ENCODE peak calls at places on chromosome 16, in nine cellular contexts. One of them, this sample, is unnamed.

GRCh38 chr16:70660672-70661350 is 14.5 kb downstream of the IL34 start:
- DNase-seq in nephron progenitor cell: no peak
- DNase-seq in OCI-LY7: no peak
- DNase-seq in HCT116: no peak
- DNase-seq in breast epithelium: no peak
- DNase-seq in brain microvascular endothelial cell: no peak
- DNase-seq in colonic mucosa: no peak
- DNase-seq in heart right ventricle: no peak
- DNase-seq in Calu3: no peak
- DNase-seq in this sample: no peak

GRCh38 chr16:64950262-64950661 is 171.6 kb downstream of the CDH11 start:
- DNase-seq in brain microvascular endothelial cell: no peak
- DNase-seq in HCT116: no peak
- DNase-seq in breast epithelium: no peak
- DNase-seq in colonic mucosa: no peak
- DNase-seq in OCI-LY7: no peak
- DNase-seq in heart right ventricle: no peak
- DNase-seq in nephron progenitor cell: no peak
- DNase-seq in Calu3: no peak
- DNase-seq in this sample: no peak

GRCh38 chr16:50473375-50473945 is 74.7 kb upstream of the NKD1 start:
- DNase-seq in Calu3: no peak
- DNase-seq in nephron progenitor cell: no peak
- DNase-seq in breast epithelium: no peak
- DNase-seq in colonic mucosa: no peak
- DNase-seq in OCI-LY7: no peak
- DNase-seq in heart right ventricle: no peak
- DNase-seq in brain microvascular endothelial cell: no peak
- DNase-seq in HCT116: no peak
- DNase-seq in this sample: no peak

GRCh38 chr16:69293401-69293800 is 17.7 kb upstream of the VPS4A start:
- DNase-seq in nephron progenitor cell: no peak
- DNase-seq in OCI-LY7: no peak
- DNase-seq in heart right ventricle: no peak
- DNase-seq in colonic mucosa: no peak
- DNase-seq in HCT116: no peak
- DNase-seq in Calu3: no peak
- DNase-seq in breast epithelium: no peak
- DNase-seq in brain microvascular endothelial cell: no peak
- DNase-seq in this sample: no peak

GRCh38 chr16:2860826-2861567 is 3.0 kb upstream of the PRSS22 start:
- DNase-seq in Calu3: no peak
- DNase-seq in HCT116: no peak
- DNase-seq in nephron progenitor cell: peak; percentile 53
- DNase-seq in OCI-LY7: no peak
- DNase-seq in brain microvascular endothelial cell: no peak
- DNase-seq in breast epithelium: no peak
- DNase-seq in colonic mucosa: no peak
- DNase-seq in heart right ventricle: no peak
- DNase-seq in this sample: no peak

GRCh38 chr16:49194499-49195260 is 87.0 kb downstream of the CBLN1 start:
- DNase-seq in HCT116: no peak
- DNase-seq in nephron progenitor cell: peak; percentile 23
- DNase-seq in breast epithelium: no peak
- DNase-seq in OCI-LY7: no peak
- DNase-seq in heart right ventricle: no peak
- DNase-seq in brain microvascular endothelial cell: no peak
- DNase-seq in colonic mucosa: no peak
- DNase-seq in Calu3: no peak
- DNase-seq in this sample: no peak

GRCh38 chr16:17311333-17312099 is 159.2 kb downstream of the XYLT1 start:
- DNase-seq in nephron progenitor cell: no peak
- DNase-seq in colonic mucosa: no peak
- DNase-seq in heart right ventricle: no peak
- DNase-seq in breast epithelium: no peak
- DNase-seq in Calu3: no peak
- DNase-seq in brain microvascular endothelial cell: no peak
- DNase-seq in OCI-LY7: no peak
- DNase-seq in HCT116: no peak
- DNase-seq in this sample: no peak

GRCh38 chr16:87850009-87851006 is 19.0 kb downstream of the SLC7A5 start:
- DNase-seq in brain microvascular endothelial cell: no peak
- DNase-seq in breast epithelium: no peak
- DNase-seq in OCI-LY7: peak; percentile 81
- DNase-seq in heart right ventricle: peak; percentile 58
- DNase-seq in colonic mucosa: peak; percentile 75
- DNase-seq in HCT116: no peak
- DNase-seq in Calu3: peak; percentile 79
- DNase-seq in nephron progenitor cell: peak; percentile 84
- DNase-seq in this sample: no peak

GRCh38 chr16:2770057-2770780 is 6.9 kb downstream of the ELOB start:
- DNase-seq in HCT116: no peak
- DNase-seq in heart right ventricle: no peak
- DNase-seq in nephron progenitor cell: no peak
- DNase-seq in colonic mucosa: no peak
- DNase-seq in Calu3: peak; percentile 45
- DNase-seq in brain microvascular endothelial cell: no peak
- DNase-seq in breast epithelium: no peak
- DNase-seq in OCI-LY7: no peak
- DNase-seq in this sample: no peak

GRCh38 chr16:30570621-30571443 is 682 bp downstream of the ZNF688 start:
- DNase-seq in Calu3: no peak
- DNase-seq in OCI-LY7: no peak
- DNase-seq in breast epithelium: no peak
- DNase-seq in colonic mucosa: no peak
- DNase-seq in brain microvascular endothelial cell: peak; percentile 16
- DNase-seq in heart right ventricle: peak; percentile 34
- DNase-seq in nephron progenitor cell: peak; percentile 29
- DNase-seq in HCT116: no peak
- DNase-seq in this sample: no peak

GRCh38 chr16:89805136-89805905 is 11.1 kb downstream of the FANCA start:
- DNase-seq in breast epithelium: no peak
- DNase-seq in nephron progenitor cell: no peak
- DNase-seq in Calu3: no peak
- DNase-seq in heart right ventricle: no peak
- DNase-seq in brain microvascular endothelial cell: no peak
- DNase-seq in colonic mucosa: no peak
- DNase-seq in OCI-LY7: no peak
- DNase-seq in HCT116: no peak
- DNase-seq in this sample: peak; percentile 69

GRCh38 chr16:17173134-17173729 is 297.5 kb downstream of the XYLT1 start:
- DNase-seq in breast epithelium: no peak
- DNase-seq in heart right ventricle: peak; percentile 32
- DNase-seq in OCI-LY7: peak; percentile 8
- DNase-seq in colonic mucosa: peak; percentile 31
- DNase-seq in nephron progenitor cell: no peak
- DNase-seq in Calu3: no peak
- DNase-seq in HCT116: no peak
- DNase-seq in brain microvascular endothelial cell: no peak
- DNase-seq in this sample: peak; percentile 22

GRCh38 chr16:71441348-71441781 is 489 bp downstream of the TLE7 start:
- DNase-seq in breast epithelium: no peak
- DNase-seq in brain microvascular endothelial cell: no peak
- DNase-seq in heart right ventricle: no peak
- DNase-seq in HCT116: no peak
- DNase-seq in nephron progenitor cell: no peak
- DNase-seq in colonic mucosa: no peak
- DNase-seq in Calu3: no peak
- DNase-seq in OCI-LY7: no peak
- DNase-seq in this sample: no peak

GRCh38 chr16:27746076-27746855 is 196.3 kb downstream of the KATNIP start:
- DNase-seq in HCT116: no peak
- DNase-seq in nephron progenitor cell: no peak
- DNase-seq in breast epithelium: no peak
- DNase-seq in heart right ventricle: no peak
- DNase-seq in colonic mucosa: no peak
- DNase-seq in Calu3: no peak
- DNase-seq in OCI-LY7: no peak
- DNase-seq in brain microvascular endothelial cell: no peak
- DNase-seq in this sample: no peak

GRCh38 chr16:85490971-85491771 is 122.0 kb upstream of the GSE1 start:
- DNase-seq in brain microvascular endothelial cell: no peak
- DNase-seq in breast epithelium: no peak
- DNase-seq in OCI-LY7: peak; percentile 70
- DNase-seq in HCT116: peak; percentile 31
- DNase-seq in heart right ventricle: no peak
- DNase-seq in colonic mucosa: peak; percentile 59
- DNase-seq in nephron progenitor cell: peak; percentile 55
- DNase-seq in Calu3: peak; percentile 35
- DNase-seq in this sample: no peak
- TF ChIP-seq CTCF in brain microvascular endothelial cell: peak; percentile 80
- TF ChIP-seq CTCF in breast epithelium: no peak
- TF ChIP-seq CTCF in OCI-LY7: peak; percentile 94
- TF ChIP-seq CTCF in HCT116: peak; percentile 100
- TF ChIP-seq CTCF in heart right ventricle: no peak
- TF ChIP-seq CTCF in colonic mucosa: peak; percentile 79
- TF ChIP-seq CTCF in nephron progenitor cell: peak; percentile 81
- TF ChIP-seq CTCF in Calu3: peak; percentile 78
- TF ChIP-seq CTCF in this sample: peak; percentile 7

GRCh38 chr16:54096607-54097006 is 190.0 kb downstream of the IRX3 start:
- DNase-seq in HCT116: no peak
- DNase-seq in colonic mucosa: no peak
- DNase-seq in brain microvascular endothelial cell: no peak
- DNase-seq in heart right ventricle: no peak
- DNase-seq in nephron progenitor cell: no peak
- DNase-seq in OCI-LY7: no peak
- DNase-seq in Calu3: no peak
- DNase-seq in breast epithelium: no peak
- DNase-seq in this sample: no peak

GRCh38 chr16:54097774-54098173 is 188.8 kb downstream of the IRX3 start:
- DNase-seq in Calu3: no peak
- DNase-seq in brain microvascular endothelial cell: no peak
- DNase-seq in heart right ventricle: no peak
- DNase-seq in HCT116: no peak
- DNase-seq in colonic mucosa: no peak
- DNase-seq in OCI-LY7: no peak
- DNase-seq in nephron progenitor cell: no peak
- DNase-seq in breast epithelium: no peak
- DNase-seq in this sample: no peak

GRCh38 chr16:54099627-54100026 is 187.0 kb downstream of the IRX3 start:
- DNase-seq in nephron progenitor cell: no peak
- DNase-seq in breast epithelium: no peak
- DNase-seq in HCT116: no peak
- DNase-seq in heart right ventricle: no peak
- DNase-seq in brain microvascular endothelial cell: no peak
- DNase-seq in colonic mucosa: no peak
- DNase-seq in Calu3: no peak
- DNase-seq in OCI-LY7: no peak
- DNase-seq in this sample: no peak

GRCh38 chr16:54094641-54095040 is 191.9 kb downstream of the IRX3 start:
- DNase-seq in brain microvascular endothelial cell: no peak
- DNase-seq in OCI-LY7: no peak
- DNase-seq in breast epithelium: no peak
- DNase-seq in HCT116: no peak
- DNase-seq in heart right ventricle: no peak
- DNase-seq in Calu3: no peak
- DNase-seq in nephron progenitor cell: no peak
- DNase-seq in colonic mucosa: no peak
- DNase-seq in this sample: no peak

DNA sequence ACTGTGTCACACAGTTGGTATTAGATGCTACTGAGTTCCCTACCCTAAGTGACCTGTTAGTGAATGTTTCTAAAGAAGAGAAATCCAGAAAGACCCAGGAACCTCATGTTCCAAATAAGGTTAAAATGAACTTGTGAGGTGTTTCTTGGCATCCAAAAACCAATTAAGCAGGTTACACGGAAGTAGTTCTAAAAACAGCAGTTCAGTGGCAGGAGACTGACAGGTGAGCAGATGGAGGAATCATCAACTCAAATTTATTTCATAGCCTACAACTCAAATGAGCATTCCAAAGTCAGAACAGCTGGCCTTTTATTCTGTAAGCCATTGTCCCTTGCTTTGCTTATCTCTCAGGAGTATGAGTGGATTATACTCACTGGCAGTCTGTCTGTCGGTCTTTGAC is 188.3 kb downstream of the IRX3 start:
- DNase-seq in HCT116: no peak
- DNase-seq in heart right ventricle: no peak
- DNase-seq in OCI-LY7: no peak
- DNase-seq in breast epithelium: no peak
- DNase-seq in Calu3: no peak
- DNase-seq in brain microvascular endothelial cell: no peak
- DNase-seq in nephron progenitor cell: no peak
- DNase-seq in colonic mucosa: no peak
- DNase-seq in this sample: no peak
- TF ChIP-seq CTCF in HCT116: no peak
- TF ChIP-seq CTCF in heart right ventricle: no peak
- TF ChIP-seq CTCF in OCI-LY7: no peak
- TF ChIP-seq CTCF in breast epithelium: no peak
- TF ChIP-seq CTCF in Calu3: no peak
- TF ChIP-seq CTCF in brain microvascular endothelial cell: no peak
- TF ChIP-seq CTCF in nephron progenitor cell: no peak
- TF ChIP-seq CTCF in colonic mucosa: no peak
- TF ChIP-seq CTCF in this sample: no peak

GRCh38 chr16:14196539-14196938 is 125.4 kb downstream of the MRTFB start:
- DNase-seq in colonic mucosa: no peak
- DNase-seq in nephron progenitor cell: no peak
- DNase-seq in HCT116: no peak
- DNase-seq in Calu3: no peak
- DNase-seq in breast epithelium: no peak
- DNase-seq in brain microvascular endothelial cell: no peak
- DNase-seq in heart right ventricle: no peak
- DNase-seq in OCI-LY7: peak; percentile 54
- DNase-seq in this sample: no peak
- TF ChIP-seq CTCF in colonic mucosa: no peak
- TF ChIP-seq CTCF in nephron progenitor cell: no peak
- TF ChIP-seq CTCF in HCT116: no peak
- TF ChIP-seq CTCF in Calu3: no peak
- TF ChIP-seq CTCF in breast epithelium: no peak
- TF ChIP-seq CTCF in brain microvascular endothelial cell: no peak
- TF ChIP-seq CTCF in heart right ventricle: no peak
- TF ChIP-seq CTCF in OCI-LY7: no peak
- TF ChIP-seq CTCF in this sample: no peak

GRCh38 chr16:20773679-20774078 is 9.9 kb downstream of the ACSM3 start:
- DNase-seq in Calu3: no peak
- DNase-seq in nephron progenitor cell: no peak
- DNase-seq in heart right ventricle: no peak
- DNase-seq in breast epithelium: no peak
- DNase-seq in OCI-LY7: no peak
- DNase-seq in colonic mucosa: no peak
- DNase-seq in HCT116: no peak
- DNase-seq in brain microvascular endothelial cell: no peak
- DNase-seq in this sample: no peak

DNA sequence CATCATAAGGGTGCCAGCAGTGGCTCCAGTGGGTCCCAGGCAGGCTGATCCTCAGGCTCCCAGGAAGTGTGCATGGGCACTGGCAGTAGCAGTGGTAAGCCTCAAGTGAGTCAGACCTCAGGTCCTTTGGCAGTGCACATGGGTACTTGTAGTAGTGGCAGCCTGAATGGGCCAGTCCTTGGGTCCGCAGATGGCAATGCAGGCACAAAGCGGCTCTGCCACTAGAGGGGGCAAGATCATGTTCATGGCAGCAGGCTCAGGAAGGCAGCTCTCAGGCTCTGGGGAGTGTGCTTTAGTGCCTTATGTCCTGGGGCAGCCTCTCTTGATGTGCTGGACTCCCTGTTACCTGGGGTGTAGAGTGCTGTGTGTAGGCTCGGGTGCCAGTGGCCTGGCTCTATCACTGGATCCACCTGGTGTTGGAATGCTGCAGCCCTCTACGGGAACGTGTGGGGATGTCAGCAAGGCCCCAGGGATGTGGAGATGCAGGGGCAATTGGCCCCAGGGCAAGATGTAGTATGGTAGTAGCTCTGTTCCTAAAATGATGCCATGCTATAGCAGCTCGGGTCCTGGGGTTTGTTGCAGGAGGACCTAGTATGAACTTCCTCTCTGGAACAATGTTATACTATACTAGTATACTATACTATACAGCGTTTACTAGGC is 11.0 kb downstream of the ACSM3 start:
- DNase-seq in heart right ventricle: peak; percentile 32
- DNase-seq in brain microvascular endothelial cell: peak; percentile 76
- DNase-seq in OCI-LY7: peak; percentile 67
- DNase-seq in breast epithelium: no peak
- DNase-seq in HCT116: peak; percentile 68
- DNase-seq in colonic mucosa: peak; percentile 78
- DNase-seq in Calu3: peak; percentile 84
- DNase-seq in nephron progenitor cell: peak; percentile 66
- DNase-seq in this sample: peak; percentile 19
- TF ChIP-seq CTCF in heart right ventricle: peak; percentile 28
- TF ChIP-seq CTCF in brain microvascular endothelial cell: peak; percentile 95
- TF ChIP-seq CTCF in OCI-LY7: peak; percentile 83
- TF ChIP-seq CTCF in breast epithelium: no peak
- TF ChIP-seq CTCF in HCT116: peak; percentile 89
- TF ChIP-seq CTCF in colonic mucosa: peak; percentile 61
- TF ChIP-seq CTCF in Calu3: peak; percentile 87
- TF ChIP-seq CTCF in nephron progenitor cell: peak; percentile 57
- TF ChIP-seq CTCF in this sample: peak; percentile 72

This sample was measured in AG09319.